ENCODE peak calls at places on chromosomes 16 and 17, in ten cellular contexts. One of them, this sample, is unnamed.

GRCh38 chr17:1515640-1516402 is 591 bp downstream of the INPP5K start:
- DNase-seq in activated CD8-positive, alpha-beta T cell treated with anti-CD3 and anti-CD28 coated beads for 36 hours: peak; percentile 72
- DNase-seq in NCI-H1092 treated with DMSO at 0.1 percent for 48 hours: peak; percentile 24
- DNase-seq in central memory CD4-positive, alpha-beta T cell: peak; percentile 61
- DNase-seq in GF-D8: peak; percentile 35
- DNase-seq in RPMI8226: peak; percentile 72
- DNase-seq in NCI-H1694 treated with DMSO at 0.1 percent for 48 hours: peak; percentile 28
- DNase-seq in hypothalamus: peak; percentile 45
- DNase-seq in foreskin fibroblast: peak; percentile 78
- DNase-seq in AG10803: peak; percentile 89
- DNase-seq in this sample: peak; percentile 90

GRCh38 chr17:77218902-77219301 is 78.1 kb downstream of the SEC14L1 start:
- DNase-seq in activated CD8-positive, alpha-beta T cell treated with anti-CD3 and anti-CD28 coated beads for 36 hours: no peak
- DNase-seq in NCI-H1092 treated with DMSO at 0.1 percent for 48 hours: no peak
- DNase-seq in central memory CD4-positive, alpha-beta T cell: no peak
- DNase-seq in GF-D8: no peak
- DNase-seq in RPMI8226: no peak
- DNase-seq in NCI-H1694 treated with DMSO at 0.1 percent for 48 hours: no peak
- DNase-seq in hypothalamus: no peak
- DNase-seq in foreskin fibroblast: no peak
- DNase-seq in AG10803: no peak
- DNase-seq in this sample: no peak

GRCh38 chr16:85891033-85891775 is 7.8 kb upstream of the IRF8 start:
- DNase-seq in activated CD8-positive, alpha-beta T cell treated with anti-CD3 and anti-CD28 coated beads for 36 hours: no peak
- DNase-seq in NCI-H1092 treated with DMSO at 0.1 percent for 48 hours: no peak
- DNase-seq in central memory CD4-positive, alpha-beta T cell: no peak
- DNase-seq in GF-D8: no peak
- DNase-seq in RPMI8226: peak; percentile 34
- DNase-seq in NCI-H1694 treated with DMSO at 0.1 percent for 48 hours: no peak
- DNase-seq in hypothalamus: no peak
- DNase-seq in foreskin fibroblast: no peak
- DNase-seq in AG10803: no peak
- DNase-seq in this sample: peak; percentile 96

GRCh38 chr17:38748329-38749221 is at the start of gene PCGF2:
- DNase-seq in activated CD8-positive, alpha-beta T cell treated with anti-CD3 and anti-CD28 coated beads for 36 hours: peak; percentile 40
- DNase-seq in NCI-H1092 treated with DMSO at 0.1 percent for 48 hours: peak; percentile 88
- DNase-seq in central memory CD4-positive, alpha-beta T cell: no peak
- DNase-seq in GF-D8: no peak
- DNase-seq in RPMI8226: peak; percentile 28
- DNase-seq in NCI-H1694 treated with DMSO at 0.1 percent for 48 hours: peak; percentile 88
- DNase-seq in hypothalamus: peak; percentile 61
- DNase-seq in foreskin fibroblast: peak; percentile 83
- DNase-seq in AG10803: peak; percentile 85
- DNase-seq in this sample: peak; percentile 79

GRCh38 chr17:7613769-7614421 is 802 bp downstream of the FXR2 start:
- DNase-seq in activated CD8-positive, alpha-beta T cell treated with anti-CD3 and anti-CD28 coated beads for 36 hours: no peak
- DNase-seq in NCI-H1092 treated with DMSO at 0.1 percent for 48 hours: no peak
- DNase-seq in central memory CD4-positive, alpha-beta T cell: no peak
- DNase-seq in GF-D8: no peak
- DNase-seq in RPMI8226: peak; percentile 41
- DNase-seq in NCI-H1694 treated with DMSO at 0.1 percent for 48 hours: no peak
- DNase-seq in hypothalamus: no peak
- DNase-seq in foreskin fibroblast: peak; percentile 30
- DNase-seq in AG10803: peak; percentile 49
- DNase-seq in this sample: peak; percentile 48

GRCh38 chr16:87207965-87208364 is 109.2 kb downstream of the C16orf95 start:
- DNase-seq in activated CD8-positive, alpha-beta T cell treated with anti-CD3 and anti-CD28 coated beads for 36 hours: no peak
- DNase-seq in NCI-H1092 treated with DMSO at 0.1 percent for 48 hours: no peak
- DNase-seq in central memory CD4-positive, alpha-beta T cell: no peak
- DNase-seq in GF-D8: no peak
- DNase-seq in RPMI8226: no peak
- DNase-seq in NCI-H1694 treated with DMSO at 0.1 percent for 48 hours: no peak
- DNase-seq in hypothalamus: no peak
- DNase-seq in foreskin fibroblast: no peak
- DNase-seq in AG10803: peak; percentile 70
- DNase-seq in this sample: no peak

GRCh38 chr16:1572664-1573063 is 39.2 kb downstream of the TMEM204 start:
- DNase-seq in activated CD8-positive, alpha-beta T cell treated with anti-CD3 and anti-CD28 coated beads for 36 hours: no peak
- DNase-seq in NCI-H1092 treated with DMSO at 0.1 percent for 48 hours: no peak
- DNase-seq in central memory CD4-positive, alpha-beta T cell: no peak
- DNase-seq in GF-D8: no peak
- DNase-seq in RPMI8226: no peak
- DNase-seq in NCI-H1694 treated with DMSO at 0.1 percent for 48 hours: no peak
- DNase-seq in hypothalamus: no peak
- DNase-seq in foreskin fibroblast: no peak
- DNase-seq in AG10803: no peak
- DNase-seq in this sample: no peak

GRCh38 chr16:79008036-79008868 is 592.3 kb downstream of the MAF start:
- DNase-seq in activated CD8-positive, alpha-beta T cell treated with anti-CD3 and anti-CD28 coated beads for 36 hours: peak; percentile 37
- DNase-seq in NCI-H1092 treated with DMSO at 0.1 percent for 48 hours: no peak
- DNase-seq in central memory CD4-positive, alpha-beta T cell: no peak
- DNase-seq in GF-D8: no peak
- DNase-seq in RPMI8226: peak; percentile 100
- DNase-seq in NCI-H1694 treated with DMSO at 0.1 percent for 48 hours: no peak
- DNase-seq in hypothalamus: no peak
- DNase-seq in foreskin fibroblast: no peak
- DNase-seq in AG10803: no peak
- DNase-seq in this sample: no peak

GRCh38 chr17:11628374-11628773 is 30.1 kb downstream of the DNAH9 start:
- DNase-seq in activated CD8-positive, alpha-beta T cell treated with anti-CD3 and anti-CD28 coated beads for 36 hours: no peak
- DNase-seq in NCI-H1092 treated with DMSO at 0.1 percent for 48 hours: no peak
- DNase-seq in central memory CD4-positive, alpha-beta T cell: no peak
- DNase-seq in GF-D8: no peak
- DNase-seq in RPMI8226: peak; percentile 9
- DNase-seq in NCI-H1694 treated with DMSO at 0.1 percent for 48 hours: no peak
- DNase-seq in hypothalamus: no peak
- DNase-seq in foreskin fibroblast: no peak
- DNase-seq in AG10803: no peak
- DNase-seq in this sample: no peak

GRCh38 chr16:78142784-78143183 is 43.3 kb downstream of the WWOX start:
- DNase-seq in activated CD8-positive, alpha-beta T cell treated with anti-CD3 and anti-CD28 coated beads for 36 hours: no peak
- DNase-seq in NCI-H1092 treated with DMSO at 0.1 percent for 48 hours: no peak
- DNase-seq in central memory CD4-positive, alpha-beta T cell: no peak
- DNase-seq in GF-D8: no peak
- DNase-seq in RPMI8226: no peak
- DNase-seq in NCI-H1694 treated with DMSO at 0.1 percent for 48 hours: no peak
- DNase-seq in hypothalamus: no peak
- DNase-seq in foreskin fibroblast: no peak
- DNase-seq in AG10803: no peak
- DNase-seq in this sample: no peak

GRCh38 chr17:17725853-17726720 is 44.8 kb downstream of the RAI1 start:
- DNase-seq in activated CD8-positive, alpha-beta T cell treated with anti-CD3 and anti-CD28 coated beads for 36 hours: no peak
- DNase-seq in NCI-H1092 treated with DMSO at 0.1 percent for 48 hours: no peak
- DNase-seq in central memory CD4-positive, alpha-beta T cell: no peak
- DNase-seq in GF-D8: peak; percentile 17
- DNase-seq in RPMI8226: no peak
- DNase-seq in NCI-H1694 treated with DMSO at 0.1 percent for 48 hours: no peak
- DNase-seq in hypothalamus: no peak
- DNase-seq in foreskin fibroblast: no peak
- DNase-seq in AG10803: no peak
- DNase-seq in this sample: no peak

GRCh38 chr16:67647681-67648080 is 2.7 kb downstream of the CARMIL2 start:
- DNase-seq in activated CD8-positive, alpha-beta T cell treated with anti-CD3 and anti-CD28 coated beads for 36 hours: no peak
- DNase-seq in NCI-H1092 treated with DMSO at 0.1 percent for 48 hours: no peak
- DNase-seq in central memory CD4-positive, alpha-beta T cell: no peak
- DNase-seq in GF-D8: no peak
- DNase-seq in RPMI8226: peak; percentile 1
- DNase-seq in NCI-H1694 treated with DMSO at 0.1 percent for 48 hours: no peak
- DNase-seq in hypothalamus: no peak
- DNase-seq in foreskin fibroblast: no peak
- DNase-seq in AG10803: no peak
- DNase-seq in this sample: no peak

GRCh38 chr16:55913717-55914116 is 38.5 kb upstream of the CES5A start:
- DNase-seq in activated CD8-positive, alpha-beta T cell treated with anti-CD3 and anti-CD28 coated beads for 36 hours: no peak
- DNase-seq in NCI-H1092 treated with DMSO at 0.1 percent for 48 hours: no peak
- DNase-seq in central memory CD4-positive, alpha-beta T cell: no peak
- DNase-seq in GF-D8: no peak
- DNase-seq in RPMI8226: no peak
- DNase-seq in NCI-H1694 treated with DMSO at 0.1 percent for 48 hours: peak; percentile 73
- DNase-seq in hypothalamus: peak; percentile 28
- DNase-seq in foreskin fibroblast: no peak
- DNase-seq in AG10803: no peak
- DNase-seq in this sample: peak; percentile 3

GRCh38 chr16:67283039-67283825 is 3.9 kb downstream of the PLEKHG4 start:
- DNase-seq in activated CD8-positive, alpha-beta T cell treated with anti-CD3 and anti-CD28 coated beads for 36 hours: no peak
- DNase-seq in NCI-H1092 treated with DMSO at 0.1 percent for 48 hours: no peak
- DNase-seq in central memory CD4-positive, alpha-beta T cell: no peak
- DNase-seq in GF-D8: no peak
- DNase-seq in RPMI8226: no peak
- DNase-seq in NCI-H1694 treated with DMSO at 0.1 percent for 48 hours: no peak
- DNase-seq in hypothalamus: no peak
- DNase-seq in foreskin fibroblast: no peak
- DNase-seq in AG10803: peak; percentile 24
- DNase-seq in this sample: no peak

GRCh38 chr17:50668025-50668837 is 33.5 kb downstream of the ABCC3 start:
- DNase-seq in activated CD8-positive, alpha-beta T cell treated with anti-CD3 and anti-CD28 coated beads for 36 hours: no peak
- DNase-seq in NCI-H1092 treated with DMSO at 0.1 percent for 48 hours: no peak
- DNase-seq in central memory CD4-positive, alpha-beta T cell: no peak
- DNase-seq in GF-D8: no peak
- DNase-seq in RPMI8226: no peak
- DNase-seq in NCI-H1694 treated with DMSO at 0.1 percent for 48 hours: no peak
- DNase-seq in hypothalamus: no peak
- DNase-seq in foreskin fibroblast: no peak
- DNase-seq in AG10803: peak; percentile 52
- DNase-seq in this sample: peak; percentile 58

This sample was measured in small intestine.